ENCODE peak calls at places on chromosomes 5 and 9, in eight cellular contexts. V is lung, M is astrocyte, L is IMR-90, R is bronchial epithelial cell, Z is AG04449, U is cardiac muscle cell, N is fibroblast of lung. T is an unnamed sample.

GRCh38 chr5:38555354-38556114 is 912 bp downstream of the LIFR start:
- DNase-seq in U (no peak), Z (no peak), V (no peak), M (no peak), L (no peak), R (no peak), N (no peak), T (peak; percentile 8)

GRCh38 chr5:24986326-24986725 is 341.5 kb upstream of the CDH10 start:
- DNase-seq in M (no peak), U (no peak), L (no peak), Z (no peak), N (no peak), V (no peak), R (no peak), T (no peak)

GRCh38 chr5:172059661-172060100 is 53.2 kb upstream of the FBXW11 start:
- DNase-seq in V (no peak), R (peak; percentile 14), M (no peak), L (no peak), N (no peak), U (no peak), Z (no peak), T (no peak)

GRCh38 chr5:143205386-143205785 is 198.1 kb downstream of the NR3C1 start:
- DNase-seq in L (peak; percentile 94), M (peak; percentile 99), R (peak; percentile 97), V (no peak), U (no peak), N (peak; percentile 99), Z (peak; percentile 92), T (no peak)

GRCh38 chr9:82354260-82354659 is 365.7 kb downstream of the SPATA31D1 start:
- DNase-seq in M (peak; percentile 96), V (no peak), R (peak; percentile 99), Z (peak; percentile 80), L (peak; percentile 93), U (no peak), N (peak; percentile 97), T (no peak)

GRCh38 chr9:120474579-120475243 is 105.3 kb downstream of the CDK5RAP2 start:
- DNase-seq in Z (no peak), U (no peak), M (no peak), R (no peak), N (peak; percentile 17), V (no peak), L (peak; percentile 22), T (no peak)

GRCh38 chr5:57416246-57416996 is 66.2 kb downstream of the ACTBL2 start:
- DNase-seq in Z (peak; percentile 52), U (peak; percentile 71), R (no peak), V (no peak), L (peak; percentile 85), M (peak; percentile 89), N (peak; percentile 88), T (no peak)

GRCh38 chr5:160418561-160419457 is at the start of gene SLU7:
- DNase-seq in V (peak; percentile 94), M (peak; percentile 90), R (peak; percentile 90), U (peak; percentile 96), N (peak; percentile 95), L (peak; percentile 95), Z (peak; percentile 79), T (peak; percentile 93)

GRCh38 chr9:134932656-134933055 is 14.9 kb upstream of the FCN1 start:
- DNase-seq in V (no peak), N (no peak), M (no peak), U (no peak), R (no peak), L (no peak), Z (no peak), T (no peak)

GRCh38 chr5:6674886-6675285 is 38.3 kb upstream of the TENT4A start:
- DNase-seq in N (no peak), R (no peak), V (no peak), L (no peak), Z (no peak), M (no peak), U (no peak), T (no peak)

GRCh38 chr5:6676702-6677101 is 36.5 kb upstream of the TENT4A start:
- DNase-seq in U (no peak), L (peak; percentile 48), Z (no peak), M (no peak), N (peak; percentile 4), R (peak; percentile 78), V (no peak), T (no peak)

GRCh38 chr5:6673963-6674362 is 39.3 kb upstream of the TENT4A start:
- DNase-seq in Z (no peak), M (no peak), V (no peak), U (no peak), N (no peak), L (no peak), R (no peak), T (no peak)

GRCh38 chr5:6674421-6674820 is 38.8 kb upstream of the TENT4A start:
- DNase-seq in U (no peak), N (no peak), L (no peak), M (no peak), V (no peak), R (no peak), Z (no peak), T (no peak)

DNA sequence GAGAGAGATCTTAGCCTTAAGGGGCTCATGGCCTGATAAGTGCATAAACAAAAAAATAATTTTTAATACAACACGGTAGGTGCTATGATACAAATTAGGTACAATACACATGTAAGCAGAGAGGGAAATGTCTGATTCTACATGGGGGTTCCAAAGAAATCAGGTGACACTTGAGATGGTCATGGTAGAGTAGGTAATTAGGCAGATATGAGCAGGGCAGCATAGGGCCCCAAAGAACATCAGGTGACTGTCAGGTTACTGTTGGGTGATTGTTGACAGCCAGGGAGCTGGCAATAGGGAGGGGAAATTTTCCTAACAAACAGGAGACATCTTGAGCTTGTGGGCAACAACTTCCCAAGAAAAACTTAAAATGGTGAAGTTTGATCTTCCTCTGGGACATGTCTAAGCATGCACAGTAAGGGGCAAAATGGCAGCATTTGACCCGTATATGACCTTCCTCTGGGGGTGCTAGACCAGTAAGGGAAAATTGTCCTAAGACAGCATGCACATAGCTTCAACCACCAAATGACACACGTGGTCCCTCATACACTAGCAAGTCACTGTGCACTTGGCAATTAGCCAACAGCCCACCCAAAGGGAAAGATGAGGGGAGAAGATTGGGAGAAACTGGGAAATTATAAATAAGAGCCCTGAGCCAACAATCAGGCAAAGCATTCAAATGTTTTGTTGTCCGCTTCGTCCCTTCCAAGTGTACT is 37.3 kb upstream of the TENT4A start:
- DNase-seq in U (no peak), Z (no peak), M (no peak), L (no peak), R (no peak), N (no peak), V (no peak), T (no peak)
- TF ChIP-seq CTCF in U (no peak), Z (no peak), M (no peak), L (no peak), R (peak; percentile 14), N (no peak), V (no peak), T (no peak)

GRCh38 chr9:32248189-32248712 is 136.2 kb upstream of the ACO1 start:
- DNase-seq in M (no peak), R (no peak), N (no peak), Z (no peak), V (no peak), U (no peak), L (no peak), T (no peak)
- TF ChIP-seq CTCF in M (no peak), R (no peak), N (no peak), Z (no peak), V (no peak), U (no peak), L (no peak), T (no peak)

GRCh38 chr9:95073918-95074317 is 243.6 kb downstream of the FANCC start:
- DNase-seq in L (no peak), M (no peak), N (no peak), U (no peak), V (no peak), R (no peak), Z (no peak), T (no peak)

GRCh38 chr9:95071450-95071849 is 246.1 kb downstream of the FANCC start:
- DNase-seq in N (no peak), V (no peak), U (no peak), M (no peak), R (no peak), Z (no peak), L (no peak), T (no peak)

GRCh38 chr9:95071925-95072324 is 245.6 kb downstream of the FANCC start:
- DNase-seq in V (no peak), Z (no peak), L (no peak), R (no peak), N (no peak), M (no peak), U (no peak), T (no peak)

GRCh38 chr9:95074632-95075269 is 242.8 kb downstream of the FANCC start:
- DNase-seq in Z (no peak), N (no peak), L (no peak), U (no peak), M (no peak), R (no peak), V (no peak), T (no peak)

DNA sequence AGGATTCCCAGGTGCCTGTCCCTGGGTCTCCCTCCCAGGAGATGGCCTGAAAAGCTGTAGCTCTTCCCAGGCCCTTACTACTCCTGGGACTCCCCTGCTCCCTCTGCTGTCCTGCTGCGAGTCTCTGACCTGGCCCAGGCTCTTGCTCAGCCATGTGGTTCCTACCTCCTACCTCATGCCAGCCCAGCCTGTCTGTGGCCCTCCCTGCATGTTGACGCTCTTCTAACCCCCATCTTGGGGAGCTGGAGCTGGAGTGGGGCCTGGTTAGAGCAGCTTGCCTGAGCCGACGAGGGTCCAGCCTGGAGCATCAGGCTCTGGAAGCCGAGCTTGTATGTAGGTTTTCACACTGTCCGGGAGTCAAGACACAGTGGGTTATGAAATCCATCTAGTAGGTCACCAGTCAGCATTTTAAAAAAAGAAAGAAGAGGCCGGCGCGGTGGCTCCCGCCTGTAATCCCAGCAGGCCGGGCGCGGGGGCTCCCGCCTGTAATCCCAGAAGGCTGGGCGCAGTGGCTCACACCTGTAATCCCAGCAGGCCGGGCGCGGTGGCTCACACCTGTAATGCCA is 244.4 kb downstream of the FANCC start:
- DNase-seq in Z (no peak), U (peak; percentile 25), V (no peak), M (no peak), R (no peak), L (no peak), N (no peak), T (no peak)
- TF ChIP-seq CTCF in Z (peak; percentile 33), U (peak; percentile 30), V (no peak), M (no peak), R (peak; percentile 30), L (peak; percentile 35), N (peak; percentile 42), T (no peak)

GRCh38 chr9:131477367-131477766 is 25.4 kb upstream of the POMT1 start:
- DNase-seq in L (no peak), U (no peak), R (no peak), N (no peak), V (no peak), Z (no peak), M (no peak), T (no peak)

GRCh38 chr9:131480258-131480657 is 22.5 kb upstream of the POMT1 start:
- DNase-seq in U (no peak), Z (no peak), N (no peak), V (no peak), L (no peak), M (no peak), R (peak; percentile 58), T (no peak)

GRCh38 chr9:131477816-131478419 is 24.8 kb upstream of the POMT1 start:
- DNase-seq in U (no peak), R (no peak), M (no peak), V (no peak), Z (no peak), L (no peak), N (no peak), T (no peak)

GRCh38 chr9:131478421-131478868 is 24.3 kb upstream of the POMT1 start:
- DNase-seq in V (peak; percentile 40), Z (no peak), L (no peak), M (no peak), R (no peak), U (peak; percentile 70), N (peak; percentile 17), T (peak; percentile 51)

GRCh38 chr9:131478911-131479310 is 23.8 kb upstream of the POMT1 start:
- DNase-seq in V (no peak), R (no peak), M (no peak), U (no peak), L (no peak), Z (no peak), N (no peak), T (no peak)
- TF ChIP-seq CTCF in V (no peak), R (no peak), M (no peak), U (no peak), L (no peak), Z (no peak), N (no peak), T (no peak)